ENCODE peak calls at places on chromosomes 11 and 22, in eight cellular contexts. R is GM20000, V is GM12865, X is stomach, N is WTC11, Q is astrocyte, W is neural progenitor cell, S is upper lobe of right lung. I is an unnamed sample.

GRCh38 chr11:34427171-34427805 is 11.4 kb upstream of the CAT start:
- DNase-seq in R (no peak), V (no peak), X (no peak), N (no peak), Q (peak; percentile 85), W (no peak), S (no peak), I (peak; percentile 89)

GRCh38 chr11:121212696-121213567 is 79.6 kb upstream of the SC5D start:
- DNase-seq in R (no peak), V (no peak), X (no peak), N (no peak), Q (no peak), W (no peak), S (no peak), I (no peak)

GRCh38 chr11:128669491-128669890 is 24.4 kb upstream of the FLI1 start:
- DNase-seq in R (no peak), V (no peak), X (no peak), N (no peak), Q (peak; percentile 49), W (no peak), S (no peak), I (no peak)

GRCh38 chr22:36871669-36872081 is 10.9 kb downstream of the NCF4 start:
- DNase-seq in R (no peak), V (no peak), X (no peak), N (no peak), Q (no peak), W (peak; percentile 10), S (peak; percentile 52), I (no peak)

GRCh38 chr11:69088676-69089146 is 40.0 kb downstream of the TPCN2 start:
- DNase-seq in R (peak; percentile 95), V (peak; percentile 85), X (peak; percentile 77), N (peak; percentile 88), Q (peak; percentile 49), W (peak; percentile 86), S (no peak), I (peak; percentile 37)

GRCh38 chr11:6395470-6396060 is 5.3 kb downstream of the SMPD1 start:
- DNase-seq in R (no peak), V (no peak), X (no peak), N (no peak), Q (no peak), W (no peak), S (no peak), I (no peak)

GRCh38 chr11:47051217-47051616 is 114.7 kb downstream of the CSTPP1 start:
- DNase-seq in R (no peak), V (no peak), X (no peak), N (no peak), Q (peak; percentile 21), W (no peak), S (no peak), I (no peak)

GRCh38 chr22:44287121-44287693 is 25.5 kb downstream of the SHISAL1 start:
- DNase-seq in R (no peak), V (no peak), X (no peak), N (no peak), Q (no peak), W (no peak), S (no peak), I (no peak)

GRCh38 chr22:37206841-37207821 is 5.1 kb downstream of the SSTR3 start:
- DNase-seq in R (no peak), V (no peak), X (no peak), N (no peak), Q (no peak), W (no peak), S (peak; percentile 55), I (no peak)

GRCh38 chr22:33062402-33062801 is 4.2 kb upstream of the SYN3 start:
- DNase-seq in R (no peak), V (no peak), X (no peak), N (no peak), Q (no peak), W (no peak), S (no peak), I (no peak)

GRCh38 chr11:91296628-91297027 is 928.0 kb upstream of the FAT3 start:
- DNase-seq in R (no peak), V (no peak), X (no peak), N (no peak), Q (no peak), W (no peak), S (no peak), I (no peak)

DNA sequence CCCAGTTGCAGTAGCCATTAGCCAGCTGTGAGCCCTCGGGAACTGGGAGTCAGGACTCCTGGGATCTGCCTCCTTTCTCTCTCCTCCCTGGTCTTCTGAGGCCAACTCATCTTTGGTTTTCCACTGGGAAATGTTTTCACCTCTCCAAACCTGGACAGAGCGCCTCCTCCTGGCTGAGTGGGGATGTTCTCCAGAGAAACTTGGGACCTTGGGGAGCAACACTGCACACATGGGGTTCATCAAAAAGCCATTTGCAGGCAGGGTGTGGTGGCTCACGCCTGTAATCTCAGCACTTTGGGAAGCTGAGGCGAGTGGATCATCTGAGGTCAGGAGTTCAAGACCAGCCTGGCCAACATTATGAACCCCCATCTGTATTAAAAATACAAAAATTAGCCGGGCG is 145.4 kb downstream of the NECTIN1 start:
- DNase-seq in R (no peak), V (no peak), X (no peak), N (peak; percentile 31), Q (no peak), W (no peak), S (no peak), I (no peak)
- TF ChIP-seq CTCF in R (peak; percentile 13), V (peak; percentile 27), X (no peak), N (peak; percentile 29), Q (no peak), W (peak; percentile 42), S (no peak), I (no peak)

DNA sequence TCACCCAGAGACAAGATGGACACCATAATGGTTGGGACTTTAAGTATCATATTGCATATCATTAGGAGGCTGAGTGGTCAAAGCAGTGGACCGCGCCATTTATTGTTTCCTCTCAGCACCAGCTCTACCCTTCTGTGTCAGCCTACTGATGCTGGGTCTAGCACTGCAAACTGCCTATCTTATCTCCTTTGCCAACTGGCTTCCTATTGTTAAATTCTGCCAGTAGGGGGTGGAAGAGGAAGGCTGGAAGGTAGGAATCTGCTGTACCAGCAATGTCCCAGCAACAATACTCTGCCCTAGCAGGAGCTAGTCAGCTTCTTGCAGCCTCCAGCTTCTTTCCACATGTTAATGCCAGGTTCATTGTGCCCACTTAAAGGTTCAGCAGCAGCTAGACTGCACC is 367.1 kb upstream of the PDGFD start:
- DNase-seq in R (peak; percentile 4), V (peak; percentile 13), X (no peak), N (peak; percentile 14), Q (no peak), W (peak; percentile 28), S (no peak), I (no peak)
- TF ChIP-seq CTCF in R (no peak), V (peak; percentile 17), X (no peak), N (no peak), Q (no peak), W (peak; percentile 44), S (peak; percentile 27), I (peak; percentile 10)

GRCh38 chr11:17985517-17985916 is 27.3 kb downstream of the SERGEF start:
- DNase-seq in R (no peak), V (no peak), X (peak; percentile 37), N (no peak), Q (peak; percentile 65), W (no peak), S (no peak), I (no peak)

GRCh38 chr11:17988465-17988864 is 24.4 kb downstream of the SERGEF start:
- DNase-seq in R (no peak), V (no peak), X (no peak), N (no peak), Q (no peak), W (no peak), S (no peak), I (no peak)

GRCh38 chr11:17987826-17988225 is 25.0 kb downstream of the SERGEF start:
- DNase-seq in R (no peak), V (no peak), X (no peak), N (no peak), Q (no peak), W (no peak), S (no peak), I (no peak)

GRCh38 chr11:17986007-17986710 is 26.7 kb downstream of the SERGEF start:
- DNase-seq in R (no peak), V (no peak), X (no peak), N (no peak), Q (peak; percentile 78), W (no peak), S (no peak), I (peak; percentile 65)

GRCh38 chr11:17986711-17987220 is 26.1 kb downstream of the SERGEF start:
- DNase-seq in R (no peak), V (no peak), X (no peak), N (no peak), Q (no peak), W (no peak), S (no peak), I (no peak)
- TF ChIP-seq CTCF in R (no peak), V (peak; percentile 8), X (no peak), N (no peak), Q (peak; percentile 27), W (no peak), S (no peak), I (no peak)

GRCh38 chr11:71371674-71372069 is 76.5 kb downstream of the DHCR7 start:
- DNase-seq in R (no peak), V (no peak), X (no peak), N (no peak), Q (no peak), W (no peak), S (no peak), I (no peak)

GRCh38 chr11:71373791-71374454 is 74.3 kb downstream of the DHCR7 start:
- DNase-seq in R (peak; percentile 36), V (peak; percentile 63), X (no peak), N (no peak), Q (no peak), W (no peak), S (no peak), I (no peak)

GRCh38 chr11:71370895-71371673 is 77.1 kb downstream of the DHCR7 start:
- DNase-seq in R (no peak), V (no peak), X (no peak), N (peak; percentile 56), Q (no peak), W (peak; percentile 41), S (no peak), I (no peak)

GRCh38 chr11:71370020-71370747 is 78.0 kb downstream of the DHCR7 start:
- DNase-seq in R (no peak), V (no peak), X (no peak), N (no peak), Q (no peak), W (no peak), S (no peak), I (no peak)

DNA sequence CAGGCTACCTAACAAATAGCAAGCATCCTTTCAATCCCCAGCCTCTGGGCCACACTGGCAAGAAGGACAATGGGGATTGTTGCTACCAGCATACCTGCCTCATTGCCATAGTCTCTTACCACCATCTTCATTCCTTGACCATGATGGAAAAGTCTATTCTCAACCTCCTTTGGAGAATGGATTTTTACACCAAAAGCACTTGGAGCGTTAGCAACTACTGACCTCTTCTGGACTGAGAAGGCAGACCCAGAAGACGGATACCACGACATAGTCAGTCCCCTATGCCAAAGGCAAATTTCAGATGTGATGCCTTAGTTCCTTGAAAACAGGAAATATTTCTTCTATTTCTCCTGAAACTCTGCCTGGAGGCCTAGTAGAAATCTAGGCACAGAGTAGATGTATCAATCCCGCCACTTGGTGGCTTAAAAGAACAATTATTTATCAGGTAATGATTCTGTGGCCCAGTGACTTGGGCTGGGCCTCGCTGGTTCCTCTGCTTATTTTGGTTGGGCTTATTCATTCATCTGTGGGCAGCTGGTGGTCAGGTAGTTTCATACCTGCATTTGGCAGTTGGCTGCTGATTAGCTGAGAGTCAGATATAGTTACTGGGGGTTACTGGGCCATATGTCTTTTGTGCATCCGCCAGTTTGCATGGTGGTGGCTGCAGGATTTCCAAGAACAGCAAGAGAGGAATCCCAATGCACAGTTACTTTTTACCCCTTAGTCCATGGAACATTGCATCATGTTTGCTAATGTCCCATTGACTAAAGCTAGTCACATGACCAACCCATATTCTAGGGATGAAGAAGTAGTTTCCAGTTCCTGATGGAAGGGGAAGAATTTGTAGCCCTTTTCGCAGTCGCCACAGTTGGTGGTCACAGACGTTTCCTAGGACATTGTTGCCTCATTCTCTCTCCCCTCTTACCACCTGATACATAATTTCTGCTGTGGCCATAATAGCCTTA is 75.2 kb downstream of the DHCR7 start:
- DNase-seq in R (no peak), V (peak; percentile 60), X (no peak), N (no peak), Q (no peak), W (peak; percentile 42), S (no peak), I (peak; percentile 10)
- TF ChIP-seq CTCF in R (no peak), V (no peak), X (peak; percentile 32), N (no peak), Q (peak; percentile 29), W (peak; percentile 55), S (peak; percentile 26), I (peak; percentile 75)